ENCODE peak calls at places on chromosomes 16 and 17, in five cellular contexts. U is brain microvascular endothelial cell, R is testis, M is lung, O is left ventricle myocardium inferior. F is an unnamed sample.

GRCh38 chr16:19745286-19746018 is 27.4 kb downstream of the IQCK start:
- DNase-seq in U (no peak), R (no peak), M (no peak), O (no peak), F (no peak)

GRCh38 chr16:83344014-83344413 is 463.8 kb upstream of the HSBP1 start:
- DNase-seq in U (peak; percentile 96), R (no peak), M (no peak), O (no peak), F (no peak)

GRCh38 chr17:19331553-19332245 is 30.8 kb downstream of the B9D1 start:
- DNase-seq in U (no peak), R (no peak), M (no peak), O (no peak), F (no peak)

GRCh38 chr16:26765087-26765486 is 301.6 kb upstream of the C16orf82 start:
- DNase-seq in U (no peak), R (no peak), M (no peak), O (no peak), F (no peak)

GRCh38 chr16:84600343-84601229 is 17.3 kb downstream of the COTL1 start:
- DNase-seq in U (no peak), R (no peak), M (no peak), O (no peak), F (no peak)

GRCh38 chr16:56865394-56866062 is 521 bp downstream of the SLC12A3 start:
- DNase-seq in U (no peak), R (no peak), M (no peak), O (no peak), F (no peak)

GRCh38 chr17:44787271-44787940 is 28.6 kb downstream of the ADAM11 start:
- DNase-seq in U (no peak), R (no peak), M (no peak), O (no peak), F (no peak)

GRCh38 chr16:31386157-31386984 is 6.8 kb upstream of the ITGAD start:
- DNase-seq in U (peak; percentile 42), R (no peak), M (no peak), O (no peak), F (no peak)

GRCh38 chr17:58789160-58789559 is 33.5 kb downstream of the PPM1E start:
- DNase-seq in U (no peak), R (no peak), M (no peak), O (no peak), F (no peak)

GRCh38 chr16:70428178-70428998 is 10.5 kb downstream of the ST3GAL2 start:
- DNase-seq in U (peak; percentile 90), R (peak; percentile 97), M (peak; percentile 92), O (peak; percentile 97), F (peak; percentile 92)

GRCh38 chr17:78665952-78666920 is 89.0 kb upstream of the DNAH17 start:
- DNase-seq in U (no peak), R (no peak), M (no peak), O (peak; percentile 43), F (no peak)

GRCh38 chr16:50068550-50068949 is 2.8 kb downstream of the HEATR3 start:
- DNase-seq in U (peak; percentile 62), R (no peak), M (no peak), O (no peak), F (no peak)

GRCh38 chr16:85316321-85316919 is 204.1 kb upstream of the CIBAR2 start:
- DNase-seq in U (no peak), R (peak; percentile 73), M (peak; percentile 55), O (peak; percentile 48), F (peak; percentile 75)

GRCh38 chr17:8041249-8041928 is 2.5 kb downstream of the ALOX15B start:
- DNase-seq in U (peak; percentile 46), R (peak; percentile 37), M (no peak), O (no peak), F (peak; percentile 56)

GRCh38 chr16:4938683-4939030 is 1.7 kb upstream of the PPL start:
- DNase-seq in U (no peak), R (no peak), M (no peak), O (no peak), F (no peak)

GRCh38 chr16:27611340-27611739 is 61.4 kb downstream of the KATNIP start:
- DNase-seq in U (no peak), R (no peak), M (no peak), O (no peak), F (no peak)

GRCh38 chr16:84703671-84704070 is 3.9 kb downstream of the USP10 start:
- DNase-seq in U (no peak), R (no peak), M (no peak), O (no peak), F (no peak)

GRCh38 chr17:2564876-2565275 is 28.6 kb upstream of the PAFAH1B1 start:
- DNase-seq in U (no peak), R (peak; percentile 35), M (peak; percentile 68), O (no peak), F (peak; percentile 23)

GRCh38 chr17:10198509-10199249 is at the start of gene GAS7:
- DNase-seq in U (no peak), R (peak; percentile 75), M (no peak), O (peak; percentile 81), F (peak; percentile 41)

GRCh38 chr16:89042711-89043551 is 50.7 kb upstream of the ACSF3 start:
- DNase-seq in U (no peak), R (no peak), M (no peak), O (no peak), F (no peak)

GRCh38 chr17:48592592-48592991 is 987 bp downstream of the HOXB5 start:
- DNase-seq in U (no peak), R (no peak), M (no peak), O (no peak), F (no peak)

GRCh38 chr16:84461504-84462295 is 42.8 kb downstream of the MEAK7 start:
- DNase-seq in U (no peak), R (peak; percentile 8), M (no peak), O (no peak), F (no peak)

GRCh38 chr16:65634291-65634690 is 512.4 kb upstream of the CDH11 start:
- DNase-seq in U (no peak), R (no peak), M (no peak), O (no peak), F (no peak)

GRCh38 chr16:87790278-87791023 is 24.7 kb upstream of the KLHDC4 start:
- DNase-seq in U (no peak), R (peak; percentile 52), M (no peak), O (peak; percentile 44), F (peak; percentile 23)

GRCh38 chr17:67289174-67289876 is 44.3 kb upstream of the HELZ start:
- DNase-seq in U (peak; percentile 25), R (peak; percentile 94), M (peak; percentile 66), O (peak; percentile 90), F (peak; percentile 30)

GRCh38 chr16:68790130-68790761 is 53.1 kb upstream of the TANGO6 start:
- DNase-seq in U (peak; percentile 82), R (no peak), M (peak; percentile 45), O (no peak), F (peak; percentile 18)

GRCh38 chr16:6122401-6122800 is 1024.8 kb upstream of the EEF2KMT start:
- DNase-seq in U (no peak), R (no peak), M (no peak), O (no peak), F (no peak)

GRCh38 chr17:38742431-38743308 is 5.5 kb downstream of the PCGF2 start:
- DNase-seq in U (peak; percentile 96), R (peak; percentile 77), M (peak; percentile 72), O (no peak), F (peak; percentile 68)

GRCh38 chr17:57253307-57254065 is 2.8 kb upstream of the MSI2 start:
- DNase-seq in U (no peak), R (no peak), M (no peak), O (no peak), F (no peak)

DNA sequence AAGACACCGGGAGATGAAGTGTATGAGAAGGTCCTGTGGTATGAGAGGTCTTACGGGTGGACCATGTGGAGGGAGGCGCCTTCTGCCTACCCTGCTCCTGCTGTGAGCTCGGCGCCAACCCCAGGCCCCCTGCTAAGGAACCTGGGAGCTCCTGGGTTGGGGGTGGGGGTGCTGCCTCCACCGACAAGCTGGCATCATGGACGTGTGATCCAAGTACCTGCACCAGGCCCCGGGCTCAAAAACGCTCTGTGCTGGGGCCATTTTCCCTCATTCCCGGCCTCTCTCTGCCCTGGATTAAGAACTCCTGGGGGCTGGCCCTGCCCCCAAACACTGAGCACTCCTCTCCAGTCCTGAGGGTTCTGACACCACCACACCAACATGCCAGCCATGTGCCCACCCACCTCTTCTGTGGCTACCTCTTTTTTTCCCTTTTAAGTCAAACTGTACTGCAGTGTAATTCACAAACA is 5.6 kb upstream of the P2RX1 start:
- DNase-seq in U (no peak), R (no peak), M (no peak), O (no peak), F (no peak)
- H3K36me3 ChIP-seq in U (no peaks in the 10 kb centered on the region), R (no peaks in the 10 kb centered on the region), M (peaks cover 1% of the 10 kb centered on the region), O (no peaks in the 10 kb centered on the region), F (no peaks in the 10 kb centered on the region)

GRCh38 chr17:76104896-76105231 is 1.3 kb upstream of the EXOC7 start:
- DNase-seq in U (no peak), R (no peak), M (no peak), O (no peak), F (no peak)

GRCh38 chr17:76102944-76103273 is 678 bp downstream of the EXOC7 start:
- DNase-seq in U (no peak), R (no peak), M (no peak), O (no peak), F (no peak)

GRCh38 chr17:76104140-76104895 is 731 bp upstream of the EXOC7 start:
- DNase-seq in U (no peak), R (no peak), M (no peak), O (no peak), F (no peak)

GRCh38 chr17:76107507-76107906 is 3.9 kb upstream of the EXOC7 start:
- DNase-seq in U (no peak), R (no peak), M (no peak), O (no peak), F (no peak)

GRCh38 chr17:76103274-76104139 is at the start of gene EXOC7:
- DNase-seq in U (peak; percentile 83), R (peak; percentile 94), M (peak; percentile 90), O (peak; percentile 90), F (peak; percentile 94)
- TF ChIP-seq CTCF in U (peak; percentile 37), R (no peak), M (no peak), O (peak; percentile 11), F (no peak)

GRCh38 chr17:75564195-75564594 is 23.4 kb upstream of the MYO15B start:
- DNase-seq in U (no peak), R (no peak), M (no peak), O (no peak), F (no peak)
- H3K36me3 ChIP-seq in U (no peaks in the 10 kb centered on the region), R (no peaks in the 10 kb centered on the region), M (peaks cover 49% of the 10 kb centered on the region), O (peaks cover 9% of the 10 kb centered on the region), F (no peaks in the 10 kb centered on the region)

GRCh38 chr16:63363738-63364137 is 1327.5 kb upstream of the CDH8 start:
- DNase-seq in U (no peak), R (no peak), M (no peak), O (no peak), F (no peak)

GRCh38 chr16:63365665-63366064 is 1329.4 kb upstream of the CDH8 start:
- DNase-seq in U (no peak), R (no peak), M (no peak), O (no peak), F (no peak)

DNA sequence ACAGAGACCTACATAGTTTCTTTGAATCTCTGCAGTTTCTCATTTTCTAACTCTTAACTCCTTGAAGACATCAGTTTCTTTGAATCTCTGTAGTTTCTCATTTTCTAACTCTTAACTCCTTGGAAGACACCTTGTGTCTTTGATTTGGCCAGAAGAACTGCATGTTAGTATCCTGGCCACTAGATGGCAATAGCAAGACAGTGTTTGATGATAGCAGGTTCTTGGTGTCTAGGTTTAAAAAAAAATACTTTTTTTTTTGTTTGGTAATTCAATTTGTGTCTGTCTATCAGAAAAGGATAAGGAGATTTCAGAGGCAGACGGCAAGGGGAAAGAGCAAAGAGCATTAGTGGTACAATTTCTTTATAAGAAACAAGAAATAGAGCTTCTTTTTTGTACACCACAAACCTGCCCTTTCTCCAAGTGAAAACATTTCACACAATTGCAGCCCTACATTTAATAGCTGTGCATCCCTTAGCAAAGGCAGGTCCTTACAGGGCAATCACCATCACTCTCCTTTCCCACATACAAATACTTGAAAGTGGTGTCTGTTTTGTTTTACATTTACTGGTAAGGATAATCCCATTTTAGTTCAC is 1324.9 kb upstream of the CDH8 start:
- DNase-seq in U (peak; percentile 57), R (peak; percentile 17), M (no peak), O (no peak), F (no peak)
- TF ChIP-seq CTCF in U (peak; percentile 78), R (peak; percentile 51), M (peak; percentile 13), O (peak; percentile 78), F (peak; percentile 77)